ENCODE peak calls at places on chromosomes 4 and X, in seven cellular contexts. One of them, this sample, is unnamed.
A peak's percentile ranks its signal among the peaks of the same experiment; 100 is the strongest.

GRCh38 chr4:143773998-143774898 is 73.8 kb upstream of the FREM3 start:
- DNase-seq in stomach: peak; percentile 54
- DNase-seq in GM23248: peak; percentile 69
- DNase-seq in suprapubic skin: no peak
- DNase-seq in PC-3: peak; percentile 78
- DNase-seq in left lung: peak; percentile 20
- DNase-seq in body of pancreas: peak; percentile 24
- DNase-seq in this sample: peak; percentile 49

GRCh38 chrX:35726176-35726575 is 72.0 kb upstream of the MAGEB16 start:
- DNase-seq in stomach: no peak
- DNase-seq in GM23248: peak; percentile 23
- DNase-seq in body of pancreas: peak; percentile 17
- DNase-seq in PC-3: peak; percentile 34
- DNase-seq in left lung: no peak
- DNase-seq in suprapubic skin: no peak
- DNase-seq in this sample: no peak

GRCh38 chr4:150583287-150584197 is 1.6 kb downstream of the MAB21L2 start:
- DNase-seq in stomach: no peak
- DNase-seq in left lung: peak; percentile 77
- DNase-seq in body of pancreas: no peak
- DNase-seq in suprapubic skin: peak; percentile 52
- DNase-seq in GM23248: no peak
- DNase-seq in PC-3: no peak
- DNase-seq in this sample: peak; percentile 46

GRCh38 chr4:155972098-155972497 is 18.4 kb upstream of the CTSO start:
- DNase-seq in body of pancreas: no peak
- DNase-seq in left lung: no peak
- DNase-seq in GM23248: peak; percentile 44
- DNase-seq in PC-3: peak; percentile 64
- DNase-seq in suprapubic skin: no peak
- DNase-seq in stomach: no peak
- DNase-seq in this sample: no peak

GRCh38 chr4:17030543-17030942 is 132.1 kb upstream of the LDB2 start:
- DNase-seq in body of pancreas: no peak
- DNase-seq in PC-3: peak; percentile 68
- DNase-seq in left lung: no peak
- DNase-seq in suprapubic skin: no peak
- DNase-seq in GM23248: peak; percentile 87
- DNase-seq in stomach: no peak
- DNase-seq in this sample: no peak

GRCh38 chr4:6608758-6609414 is 31.6 kb upstream of the MRFAP1 start:
- DNase-seq in PC-3: no peak
- DNase-seq in left lung: no peak
- DNase-seq in suprapubic skin: no peak
- DNase-seq in stomach: no peak
- DNase-seq in GM23248: no peak
- DNase-seq in body of pancreas: no peak
- DNase-seq in this sample: no peak

GRCh38 chr4:92994727-92995126 is 691.0 kb downstream of the GRID2 start:
- DNase-seq in stomach: no peak
- DNase-seq in PC-3: no peak
- DNase-seq in body of pancreas: peak; percentile 75
- DNase-seq in GM23248: no peak
- DNase-seq in left lung: no peak
- DNase-seq in suprapubic skin: no peak
- DNase-seq in this sample: no peak

GRCh38 chr4:14749910-14750309 is 252.4 kb upstream of the CPEB2 start:
- DNase-seq in PC-3: peak; percentile 60
- DNase-seq in stomach: peak; percentile 60
- DNase-seq in body of pancreas: peak; percentile 53
- DNase-seq in suprapubic skin: no peak
- DNase-seq in GM23248: peak; percentile 30
- DNase-seq in left lung: no peak
- DNase-seq in this sample: peak; percentile 45

GRCh38 chr4:172481802-172482508 is 668.8 kb downstream of the GALNTL6 start:
- DNase-seq in suprapubic skin: no peak
- DNase-seq in PC-3: no peak
- DNase-seq in body of pancreas: no peak
- DNase-seq in left lung: peak; percentile 61
- DNase-seq in GM23248: no peak
- DNase-seq in stomach: no peak
- DNase-seq in this sample: no peak

GRCh38 chrX:123909498-123909897 is 49.6 kb downstream of the XIAP start:
- DNase-seq in left lung: no peak
- DNase-seq in suprapubic skin: no peak
- DNase-seq in body of pancreas: no peak
- DNase-seq in PC-3: no peak
- DNase-seq in GM23248: no peak
- DNase-seq in stomach: no peak
- DNase-seq in this sample: no peak

GRCh38 chr4:73817341-73817740 is 19.1 kb upstream of the CXCL6 start:
- DNase-seq in stomach: no peak
- DNase-seq in suprapubic skin: no peak
- DNase-seq in GM23248: no peak
- DNase-seq in PC-3: peak; percentile 37
- DNase-seq in body of pancreas: no peak
- DNase-seq in left lung: no peak
- DNase-seq in this sample: no peak

DNA sequence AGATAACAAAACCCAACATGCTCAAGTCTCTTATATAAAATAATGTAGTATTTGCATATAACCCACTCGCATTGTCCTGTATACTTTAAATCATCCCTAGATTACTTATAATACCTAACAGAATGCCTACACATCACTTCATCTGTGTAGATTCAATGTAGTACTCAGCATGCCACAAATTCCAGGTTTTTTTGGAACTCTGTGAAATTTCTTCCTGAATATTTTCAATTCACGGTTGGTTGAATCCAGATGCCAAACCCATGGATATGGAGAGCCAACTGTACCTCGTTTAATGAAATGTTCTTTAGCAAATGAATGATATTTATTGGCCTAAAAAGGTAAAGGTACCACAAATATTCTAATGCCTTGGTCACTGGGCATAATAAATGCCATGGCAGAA is 24.8 kb downstream of the CCNI start:
- DNase-seq in suprapubic skin: no peak
- DNase-seq in PC-3: no peak
- DNase-seq in body of pancreas: no peak
- DNase-seq in left lung: no peak
- DNase-seq in GM23248: no peak
- DNase-seq in stomach: no peak
- DNase-seq in this sample: no peak
- H3K36me3 ChIP-seq in suprapubic skin: peaks cover 57% of the 10 kb centered on the region
- H3K36me3 ChIP-seq in PC-3: peaks cover 38% of the 10 kb centered on the region
- H3K36me3 ChIP-seq in body of pancreas: peaks cover 16% of the 10 kb centered on the region
- H3K36me3 ChIP-seq in left lung: no peaks in the 10 kb centered on the region
- H3K36me3 ChIP-seq in GM23248: peaks cover 60% of the 10 kb centered on the region
- H3K36me3 ChIP-seq in stomach: peaks cover 27% of the 10 kb centered on the region
- H3K36me3 ChIP-seq in this sample: peaks cover 100% of the 10 kb centered on the region

DNA sequence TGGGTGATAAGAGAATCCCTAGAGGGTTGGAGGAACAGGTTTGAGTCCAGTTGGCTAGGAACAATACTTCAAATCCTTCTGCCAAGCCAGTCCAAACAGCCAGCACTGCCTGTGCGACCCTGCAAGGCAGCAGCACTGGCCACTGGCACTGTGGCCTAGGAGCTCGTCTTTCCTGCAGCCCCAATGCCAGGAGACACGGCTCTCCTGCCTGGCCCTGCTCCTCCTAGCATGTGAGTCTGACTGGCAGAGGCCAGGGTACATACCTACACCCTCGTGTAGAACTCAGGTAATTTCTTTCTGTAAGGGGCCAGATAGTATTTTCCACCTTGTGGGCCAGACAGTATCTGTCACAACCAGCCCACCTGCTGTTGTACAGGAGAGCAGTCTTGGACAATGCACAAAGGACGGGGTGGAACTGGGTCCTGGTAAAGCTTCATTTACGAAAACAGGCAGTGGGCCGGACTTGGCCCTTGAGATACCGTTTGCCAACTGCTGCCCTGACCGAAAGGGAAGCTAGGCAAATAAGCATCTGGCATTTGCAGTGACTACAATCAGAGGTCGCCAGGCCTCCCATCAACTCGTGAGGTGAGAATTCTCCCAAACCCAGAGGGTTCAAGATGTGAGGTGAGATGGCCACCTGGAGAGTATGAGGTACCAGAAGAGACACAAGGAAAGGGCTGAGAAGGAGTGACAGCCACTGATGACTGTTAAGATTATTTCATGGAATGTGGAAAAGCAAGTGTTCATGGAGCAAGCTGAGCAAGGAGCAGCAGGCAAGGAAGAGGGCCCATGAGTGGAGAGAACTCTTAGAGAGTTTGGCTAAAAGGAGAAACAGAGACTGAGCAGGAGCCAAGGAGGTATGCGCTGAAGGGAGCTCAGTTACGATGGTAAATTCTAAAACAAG is 29.8 kb upstream of the IRAK1 start:
- DNase-seq in GM23248: no peak
- DNase-seq in left lung: no peak
- DNase-seq in body of pancreas: peak; percentile 17
- DNase-seq in stomach: peak; percentile 39
- DNase-seq in PC-3: no peak
- DNase-seq in suprapubic skin: no peak
- DNase-seq in this sample: no peak
- H3K4me1 ChIP-seq in GM23248: peaks cover 32% of the 10 kb centered on the region
- H3K4me1 ChIP-seq in left lung: no peaks in the 10 kb centered on the region
- H3K4me1 ChIP-seq in body of pancreas: peaks cover 46% of the 10 kb centered on the region
- H3K4me1 ChIP-seq in stomach: peaks cover 36% of the 10 kb centered on the region
- H3K4me1 ChIP-seq in PC-3: no peaks in the 10 kb centered on the region
- H3K4me1 ChIP-seq in suprapubic skin: peaks cover 42% of the 10 kb centered on the region
- H3K4me1 ChIP-seq in this sample: peaks cover 43% of the 10 kb centered on the region

GRCh38 chr4:39320381-39321115 is 45.6 kb downstream of the RFC1 start:
- DNase-seq in suprapubic skin: no peak
- DNase-seq in GM23248: peak; percentile 55
- DNase-seq in PC-3: peak; percentile 15
- DNase-seq in left lung: no peak
- DNase-seq in stomach: no peak
- DNase-seq in body of pancreas: no peak
- DNase-seq in this sample: no peak
- H3K36me3 ChIP-seq in suprapubic skin: peaks cover 34% of the 10 kb centered on the region
- H3K36me3 ChIP-seq in GM23248: peaks cover 5% of the 10 kb centered on the region
- H3K36me3 ChIP-seq in PC-3: peaks cover 10% of the 10 kb centered on the region
- H3K36me3 ChIP-seq in left lung: no peaks in the 10 kb centered on the region
- H3K36me3 ChIP-seq in stomach: peaks cover 13% of the 10 kb centered on the region
- H3K36me3 ChIP-seq in body of pancreas: peaks cover 8% of the 10 kb centered on the region
- H3K36me3 ChIP-seq in this sample: peaks cover 73% of the 10 kb centered on the region

GRCh38 chr4:99783940-99784339 is 32.7 kb upstream of the DAPP1 start:
- DNase-seq in stomach: no peak
- DNase-seq in left lung: no peak
- DNase-seq in suprapubic skin: no peak
- DNase-seq in GM23248: no peak
- DNase-seq in body of pancreas: no peak
- DNase-seq in PC-3: peak; percentile 3
- DNase-seq in this sample: no peak
- H3K4me1 ChIP-seq in stomach: no peaks in the 10 kb centered on the region
- H3K4me1 ChIP-seq in left lung: no peaks in the 10 kb centered on the region
- H3K4me1 ChIP-seq in suprapubic skin: no peaks in the 10 kb centered on the region
- H3K4me1 ChIP-seq in GM23248: no peaks in the 10 kb centered on the region
- H3K4me1 ChIP-seq in body of pancreas: no peaks in the 10 kb centered on the region
- H3K4me1 ChIP-seq in PC-3: no peaks in the 10 kb centered on the region
- H3K4me1 ChIP-seq in this sample: no peaks in the 10 kb centered on the region

GRCh38 chr4:1980561-1981041 is 28.2 kb downstream of the NELFA start:
- DNase-seq in stomach: no peak
- DNase-seq in suprapubic skin: no peak
- DNase-seq in GM23248: no peak
- DNase-seq in left lung: no peak
- DNase-seq in PC-3: no peak
- DNase-seq in body of pancreas: no peak
- DNase-seq in this sample: no peak
- H3K36me3 ChIP-seq in stomach: peaks cover 57% of the 10 kb centered on the region
- H3K36me3 ChIP-seq in suprapubic skin: peaks cover 94% of the 10 kb centered on the region
- H3K36me3 ChIP-seq in GM23248: peaks cover 26% of the 10 kb centered on the region
- H3K36me3 ChIP-seq in left lung: no peaks in the 10 kb centered on the region
- H3K36me3 ChIP-seq in PC-3: peaks cover 21% of the 10 kb centered on the region
- H3K36me3 ChIP-seq in body of pancreas: peaks cover 31% of the 10 kb centered on the region
- H3K36me3 ChIP-seq in this sample: peaks cover 94% of the 10 kb centered on the region

DNA sequence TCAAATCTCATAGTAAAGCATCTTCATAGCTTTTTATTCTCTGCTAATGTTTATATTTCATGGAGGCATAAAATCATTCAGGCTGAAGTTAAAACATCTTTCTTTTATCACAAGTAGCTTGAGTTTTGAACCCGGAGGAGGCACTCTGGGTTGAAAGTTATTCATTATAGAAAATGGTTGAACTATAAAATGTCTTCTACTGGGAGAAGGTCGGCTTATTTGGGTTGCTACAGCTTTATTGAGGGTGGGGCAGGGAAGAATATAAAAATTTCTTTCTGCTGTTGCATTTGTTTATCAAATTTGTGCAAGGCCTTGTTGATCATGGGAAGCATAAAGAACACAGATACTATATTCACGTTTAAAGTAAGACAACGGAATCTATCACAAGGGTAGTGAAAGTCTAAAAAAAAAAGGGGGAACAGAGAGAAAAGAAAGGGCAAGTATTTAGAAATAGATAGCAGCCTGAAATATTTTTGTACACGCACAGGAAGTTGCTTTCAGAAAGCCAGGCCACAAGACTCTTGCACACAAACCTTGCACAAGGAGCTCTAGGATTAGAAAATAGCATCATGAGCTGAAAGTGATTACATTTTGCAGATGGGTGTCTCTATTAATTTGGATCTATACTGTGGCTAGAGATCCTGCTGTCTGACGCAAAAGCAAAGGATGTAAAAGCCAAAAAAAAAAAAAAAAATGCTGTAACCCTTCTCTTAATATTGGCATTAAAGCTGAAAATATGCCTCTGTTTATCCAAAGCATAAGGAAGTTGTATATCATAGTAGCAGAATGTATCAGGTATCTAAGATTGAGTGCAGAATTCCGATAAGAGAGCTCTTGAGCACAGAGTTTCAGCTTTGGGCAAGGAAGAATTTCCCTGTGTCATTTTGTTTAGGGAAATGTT is 37.2 kb upstream of the FAM9C start:
- DNase-seq in left lung: no peak
- DNase-seq in suprapubic skin: no peak
- DNase-seq in GM23248: peak; percentile 42
- DNase-seq in PC-3: no peak
- DNase-seq in body of pancreas: peak; percentile 22
- DNase-seq in stomach: no peak
- DNase-seq in this sample: no peak
- H3K4me1 ChIP-seq in left lung: peaks cover 7% of the 10 kb centered on the region
- H3K4me1 ChIP-seq in suprapubic skin: peaks cover 6% of the 10 kb centered on the region
- H3K4me1 ChIP-seq in GM23248: peaks cover 20% of the 10 kb centered on the region
- H3K4me1 ChIP-seq in PC-3: peaks cover 13% of the 10 kb centered on the region
- H3K4me1 ChIP-seq in body of pancreas: peaks cover 10% of the 10 kb centered on the region
- H3K4me1 ChIP-seq in stomach: no peaks in the 10 kb centered on the region
- H3K4me1 ChIP-seq in this sample: peaks cover 44% of the 10 kb centered on the region

DNA sequence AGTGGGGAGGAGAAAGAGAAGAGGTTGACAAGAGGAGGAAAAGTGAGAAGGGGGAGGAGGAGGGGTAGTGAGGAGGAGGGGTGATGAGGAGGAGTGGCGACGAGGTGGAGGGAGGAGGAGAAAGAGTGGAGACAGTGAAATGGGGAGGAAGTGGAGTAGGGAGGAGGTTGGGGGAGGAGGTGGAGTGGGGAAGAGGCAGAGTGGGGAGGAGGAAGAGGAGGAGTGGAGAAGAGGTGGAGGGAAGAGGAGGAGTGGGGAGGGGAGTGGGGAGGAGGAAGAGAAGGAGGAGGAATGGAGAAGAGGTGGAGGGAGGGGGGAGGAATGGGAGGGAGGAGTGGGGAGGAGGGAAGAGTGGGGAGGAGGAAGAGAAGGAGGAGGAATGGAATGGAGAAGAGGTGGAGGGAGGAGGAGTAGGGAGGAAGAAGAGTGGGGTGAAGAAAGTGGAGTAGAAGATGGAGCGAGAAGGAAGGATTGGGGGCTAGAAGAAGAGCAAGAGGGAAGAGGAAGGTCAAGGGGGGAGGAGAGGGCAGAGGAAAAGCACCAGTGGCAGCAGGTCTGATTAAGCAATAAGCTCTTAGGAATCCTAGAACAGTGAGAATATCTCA is 50.0 kb upstream of the MTNR1A start:
- DNase-seq in body of pancreas: no peak
- DNase-seq in stomach: no peak
- DNase-seq in left lung: no peak
- DNase-seq in suprapubic skin: no peak
- DNase-seq in PC-3: no peak
- DNase-seq in GM23248: no peak
- DNase-seq in this sample: no peak
- H3K36me3 ChIP-seq in body of pancreas: peaks cover 43% of the 10 kb centered on the region
- H3K36me3 ChIP-seq in stomach: peaks cover 31% of the 10 kb centered on the region
- H3K36me3 ChIP-seq in left lung: no peaks in the 10 kb centered on the region
- H3K36me3 ChIP-seq in suprapubic skin: peaks cover 86% of the 10 kb centered on the region
- H3K36me3 ChIP-seq in PC-3: peaks cover 36% of the 10 kb centered on the region
- H3K36me3 ChIP-seq in GM23248: peaks cover 84% of the 10 kb centered on the region
- H3K36me3 ChIP-seq in this sample: peaks cover 84% of the 10 kb centered on the region